ENCODE peak calls at places on chromosomes 12 and 14, in six cellular contexts. One of them, this sample, is unnamed. For H3K4me1, the result is how much of the 10 kb centered on the place peaks cover.

GRCh38 chr12:108720757-108721514 is 10.4 kb downstream of the CORO1C start:
- DNase-seq in fibroblast of lung: peak
- DNase-seq in transverse colon: no peak
- DNase-seq in upper lobe of right lung: no peak
- DNase-seq in mesenchymal stem cell: peak
- DNase-seq in DND-41: no peak
- DNase-seq in this sample: no peak

GRCh38 chr14:50233335-50234250 is 2.2 kb upstream of the SOS2 start:
- DNase-seq in DND-41: no peak
- DNase-seq in upper lobe of right lung: no peak
- DNase-seq in fibroblast of lung: no peak
- DNase-seq in transverse colon: no peak
- DNase-seq in mesenchymal stem cell: no peak
- DNase-seq in this sample: no peak

GRCh38 chr12:25924535-25925001 is 33.9 kb upstream of the RASSF8 start:
- DNase-seq in fibroblast of lung: no peak
- DNase-seq in mesenchymal stem cell: no peak
- DNase-seq in transverse colon: no peak
- DNase-seq in DND-41: no peak
- DNase-seq in upper lobe of right lung: no peak
- DNase-seq in this sample: no peak

GRCh38 chr14:64649383-64649998 is 54.7 kb upstream of the PLEKHG3 start:
- DNase-seq in upper lobe of right lung: no peak
- DNase-seq in mesenchymal stem cell: peak
- DNase-seq in DND-41: no peak
- DNase-seq in fibroblast of lung: peak
- DNase-seq in transverse colon: peak
- DNase-seq in this sample: no peak

GRCh38 chr12:110641512-110641911 is 27.6 kb downstream of the TCTN1 start:
- DNase-seq in DND-41: no peak
- DNase-seq in mesenchymal stem cell: no peak
- DNase-seq in fibroblast of lung: peak
- DNase-seq in transverse colon: no peak
- DNase-seq in upper lobe of right lung: no peak
- DNase-seq in this sample: no peak

GRCh38 chr14:43356984-43357545 is 1150.0 kb downstream of the FSCB start:
- DNase-seq in DND-41: no peak
- DNase-seq in transverse colon: no peak
- DNase-seq in upper lobe of right lung: no peak
- DNase-seq in mesenchymal stem cell: no peak
- DNase-seq in fibroblast of lung: no peak
- DNase-seq in this sample: no peak

GRCh38 chr12:45703942-45704341 is 25.6 kb upstream of the ARID2 start:
- DNase-seq in DND-41: no peak
- DNase-seq in transverse colon: no peak
- DNase-seq in fibroblast of lung: peak
- DNase-seq in mesenchymal stem cell: no peak
- DNase-seq in upper lobe of right lung: no peak
- DNase-seq in this sample: no peak

GRCh38 chr14:94373708-94374107 is 14.7 kb downstream of the SERPINA1 start:
- DNase-seq in fibroblast of lung: peak
- DNase-seq in transverse colon: no peak
- DNase-seq in mesenchymal stem cell: peak
- DNase-seq in DND-41: no peak
- DNase-seq in upper lobe of right lung: no peak
- DNase-seq in this sample: no peak

GRCh38 chr12:10179871-10180270 is 1.0 kb downstream of the TMEM52B start:
- DNase-seq in DND-41: no peak
- DNase-seq in fibroblast of lung: peak
- DNase-seq in mesenchymal stem cell: peak
- DNase-seq in upper lobe of right lung: no peak
- DNase-seq in transverse colon: no peak
- DNase-seq in this sample: no peak

DNA sequence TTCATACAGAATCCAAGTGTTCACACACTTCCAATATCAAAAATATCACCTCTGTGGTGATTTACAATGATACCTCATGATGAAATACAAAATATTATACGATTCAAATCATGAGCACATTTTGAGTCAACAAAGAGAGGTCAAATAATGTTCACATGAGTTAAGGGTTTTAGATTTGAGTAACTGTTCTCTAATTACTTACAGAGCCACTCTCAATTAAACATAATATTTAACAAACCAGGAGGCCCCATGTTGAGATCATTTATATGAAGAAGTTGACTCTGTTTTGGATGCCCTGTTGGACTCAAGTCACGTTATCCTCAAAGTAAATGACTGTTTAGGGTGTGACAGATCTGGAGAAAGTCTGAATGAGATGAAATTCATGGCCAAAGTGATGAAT is 53.5 kb downstream of the NUAK1 start:
- DNase-seq in transverse colon: no peak
- DNase-seq in upper lobe of right lung: no peak
- DNase-seq in fibroblast of lung: no peak
- DNase-seq in mesenchymal stem cell: no peak
- DNase-seq in DND-41: no peak
- DNase-seq in this sample: no peak
- H3K27ac ChIP-seq in transverse colon: no peak
- H3K27ac ChIP-seq in upper lobe of right lung: no peak
- H3K27ac ChIP-seq in fibroblast of lung: no peak
- H3K27ac ChIP-seq in mesenchymal stem cell: peak
- H3K27ac ChIP-seq in DND-41: no peak
- H3K27ac ChIP-seq in this sample: no peak

DNA sequence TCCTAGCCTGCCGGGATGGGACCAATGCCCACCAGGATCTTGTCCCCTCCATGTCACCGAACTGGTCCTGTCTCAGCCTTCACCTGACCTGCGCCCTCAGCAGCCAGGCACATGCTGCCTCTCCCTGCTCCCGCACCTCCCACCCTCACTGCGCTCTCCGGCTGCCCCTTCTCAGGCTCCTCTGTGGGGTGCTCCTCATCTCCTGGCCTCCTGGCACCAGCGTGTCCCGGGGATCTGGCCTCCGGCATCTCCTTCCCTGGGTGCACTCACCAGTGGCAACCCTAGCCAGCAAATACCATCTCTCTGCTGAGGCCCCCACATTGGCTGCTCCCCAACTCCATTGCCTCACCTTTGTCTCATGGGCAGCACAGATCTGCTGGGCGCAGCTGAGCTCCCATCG is 29.0 kb downstream of the BEGAIN start:
- DNase-seq in fibroblast of lung: no peak
- DNase-seq in upper lobe of right lung: no peak
- DNase-seq in mesenchymal stem cell: no peak
- DNase-seq in transverse colon: no peak
- DNase-seq in DND-41: no peak
- DNase-seq in this sample: no peak
- H3K4me1 ChIP-seq in fibroblast of lung: under half
- H3K4me1 ChIP-seq in upper lobe of right lung: under half
- H3K4me1 ChIP-seq in mesenchymal stem cell: under half
- H3K4me1 ChIP-seq in transverse colon: under half
- H3K4me1 ChIP-seq in DND-41: under half
- H3K4me1 ChIP-seq in this sample: under half

GRCh38 chr14:86777950-86778602 is 1214.9 kb downstream of the GALC start:
- DNase-seq in mesenchymal stem cell: peak
- DNase-seq in DND-41: no peak
- DNase-seq in fibroblast of lung: peak
- DNase-seq in transverse colon: no peak
- DNase-seq in upper lobe of right lung: no peak
- DNase-seq in this sample: no peak
- H3K27ac ChIP-seq in mesenchymal stem cell: no peak
- H3K27ac ChIP-seq in DND-41: no peak
- H3K27ac ChIP-seq in fibroblast of lung: no peak
- H3K27ac ChIP-seq in transverse colon: no peak
- H3K27ac ChIP-seq in upper lobe of right lung: no peak
- H3K27ac ChIP-seq in this sample: no peak

GRCh38 chr14:75649337-75649736 is 11.3 kb downstream of the ERG28 start:
- DNase-seq in fibroblast of lung: no peak
- DNase-seq in upper lobe of right lung: no peak
- DNase-seq in mesenchymal stem cell: no peak
- DNase-seq in transverse colon: no peak
- DNase-seq in DND-41: no peak
- DNase-seq in this sample: no peak

GRCh38 chr14:75647650-75648049 is 13.0 kb downstream of the ERG28 start:
- DNase-seq in fibroblast of lung: peak
- DNase-seq in transverse colon: no peak
- DNase-seq in upper lobe of right lung: no peak
- DNase-seq in mesenchymal stem cell: no peak
- DNase-seq in DND-41: no peak
- DNase-seq in this sample: no peak

GRCh38 chr14:75645051-75645450 is 15.6 kb downstream of the ERG28 start:
- DNase-seq in upper lobe of right lung: no peak
- DNase-seq in transverse colon: no peak
- DNase-seq in mesenchymal stem cell: no peak
- DNase-seq in DND-41: no peak
- DNase-seq in fibroblast of lung: no peak
- DNase-seq in this sample: no peak

GRCh38 chr14:75648066-75648838 is 12.4 kb downstream of the ERG28 start:
- DNase-seq in upper lobe of right lung: peak
- DNase-seq in fibroblast of lung: peak
- DNase-seq in DND-41: no peak
- DNase-seq in mesenchymal stem cell: peak
- DNase-seq in transverse colon: no peak
- DNase-seq in this sample: no peak

DNA sequence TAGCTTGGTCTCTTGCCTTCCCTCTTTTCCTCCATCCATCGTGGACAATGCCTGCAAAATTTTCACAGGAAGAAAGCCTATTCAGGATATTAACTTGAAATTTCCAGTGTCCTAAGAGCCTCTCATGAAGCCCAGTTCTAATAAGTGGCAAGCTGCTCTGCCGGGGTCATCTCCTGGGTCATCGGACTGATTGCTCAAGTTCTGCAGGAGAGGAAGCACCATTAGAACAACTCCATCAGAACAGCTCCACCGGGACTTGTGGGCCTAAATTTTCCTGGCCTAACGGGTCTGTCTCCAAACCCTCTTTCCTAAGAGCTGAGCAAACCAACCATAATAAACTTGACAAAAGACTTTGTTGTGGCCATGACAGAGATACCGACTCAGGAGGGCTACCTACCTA is 13.9 kb downstream of the ERG28 start:
- DNase-seq in transverse colon: no peak
- DNase-seq in DND-41: no peak
- DNase-seq in upper lobe of right lung: no peak
- DNase-seq in fibroblast of lung: no peak
- DNase-seq in mesenchymal stem cell: no peak
- DNase-seq in this sample: no peak
- H3K4me1 ChIP-seq in transverse colon: under half
- H3K4me1 ChIP-seq in DND-41: under half
- H3K4me1 ChIP-seq in upper lobe of right lung: under half
- H3K4me1 ChIP-seq in fibroblast of lung: under half
- H3K4me1 ChIP-seq in mesenchymal stem cell: under half
- H3K4me1 ChIP-seq in this sample: under half

GRCh38 chr12:61804301-61804700 is 455.9 kb upstream of the USP15 start:
- DNase-seq in mesenchymal stem cell: no peak
- DNase-seq in fibroblast of lung: no peak
- DNase-seq in DND-41: no peak
- DNase-seq in upper lobe of right lung: no peak
- DNase-seq in transverse colon: no peak
- DNase-seq in this sample: no peak

GRCh38 chr12:61798778-61799177 is 461.4 kb upstream of the USP15 start:
- DNase-seq in transverse colon: no peak
- DNase-seq in mesenchymal stem cell: peak
- DNase-seq in fibroblast of lung: no peak
- DNase-seq in DND-41: no peak
- DNase-seq in upper lobe of right lung: no peak
- DNase-seq in this sample: no peak
- H3K27ac ChIP-seq in transverse colon: no peak
- H3K27ac ChIP-seq in mesenchymal stem cell: no peak
- H3K27ac ChIP-seq in fibroblast of lung: no peak
- H3K27ac ChIP-seq in DND-41: no peak
- H3K27ac ChIP-seq in upper lobe of right lung: no peak
- H3K27ac ChIP-seq in this sample: no peak